ENCODE peak calls at places on chromosomes 3 and 15, in four cellular contexts. S, N, I and H are unnamed samples.

GRCh38 chr15:88918738-88919137 is 5.6 kb upstream of the MFGE8 start:
- DNase-seq in S (no peak), N (no peak), I (no peak), H (no peak)

GRCh38 chr15:58360421-58361090 is 71.2 kb upstream of the LIPC start:
- DNase-seq in S (no peak), N (no peak), I (no peak), H (no peak)

GRCh38 chr3:42686832-42687650 is 1.7 kb downstream of the KLHL40 start:
- DNase-seq in S (no peak), N (no peak), I (no peak), H (no peak)

GRCh38 chr15:41796457-41796856 is 22.2 kb downstream of the MAPKBP1 start:
- DNase-seq in S (no peak), N (no peak), I (no peak), H (no peak)

GRCh38 chr15:29138260-29138659 is 131.4 kb downstream of the NSMCE3 start:
- DNase-seq in S (no peak), N (no peak), I (no peak), H (no peak)

GRCh38 chr3:72120039-72120438 is 335.1 kb upstream of the PROK2 start:
- DNase-seq in S (no peak), N (no peak), I (no peak), H (no peak)

GRCh38 chr15:77607894-77608261 is 24.8 kb downstream of the LINGO1 start:
- DNase-seq in S (no peak), N (no peak), I (no peak), H (no peak)

GRCh38 chr3:123165163-123165562 is 36.6 kb upstream of the SEC22A start:
- DNase-seq in S (no peak), N (no peak), I (no peak), H (no peak)

GRCh38 chr3:158105710-158106438 is at the start of gene SHOX2:
- DNase-seq in S (no peak), N (peak; percentile 48), I (peak; percentile 70), H (no peak)

GRCh38 chr15:92907880-92908279 is 7.8 kb downstream of the CHD2 start:
- DNase-seq in S (no peak), N (no peak), I (no peak), H (no peak)

GRCh38 chr15:50774450-50774849 is 8.9 kb upstream of the SPPL2A start:
- DNase-seq in S (no peak), N (no peak), I (no peak), H (no peak)

GRCh38 chr3:177606891-177607290 is 409.6 kb upstream of the TBL1XR1 start:
- DNase-seq in S (no peak), N (no peak), I (peak; percentile 85), H (no peak)

GRCh38 chr3:17840126-17840525 is 97.7 kb upstream of the TBC1D5 start:
- DNase-seq in S (no peak), N (no peak), I (no peak), H (no peak)

GRCh38 chr3:120801484-120801883 is 58.9 kb downstream of the GTF2E1 start:
- DNase-seq in S (no peak), N (no peak), I (no peak), H (no peak)

GRCh38 chr3:106097817-106098410 is 229.1 kb upstream of the CBLB start:
- DNase-seq in S (no peak), N (no peak), I (no peak), H (no peak)